ENCODE peak calls at places on chromosomes 12 and 14, in five cellular contexts. I is A673, A is heart left ventricle, Y is tibial nerve, Q is uterus. L is an unnamed sample.
A peak's percentile ranks its signal among the peaks of the same experiment; 100 is the strongest.

GRCh38 chr12:109734219-109735000 is 20.8 kb downstream of the FAM222A start:
- DNase-seq in I (peak; percentile 72), Q (no peak), A (peak; percentile 51), Y (no peak), L (peak; percentile 12)

GRCh38 chr14:63275611-63276010 is 43.1 kb downstream of the GPHB5 start:
- DNase-seq in Y (no peak), Q (no peak), A (no peak), I (no peak), L (no peak)

GRCh38 chr12:50070314-50071060 is 13.1 kb downstream of the ASIC1 start:
- DNase-seq in Q (peak; percentile 86), Y (peak; percentile 67), A (peak; percentile 85), I (peak; percentile 90), L (peak; percentile 48)

GRCh38 chr14:101301011-101301410 is 260.3 kb upstream of the DIO3 start:
- DNase-seq in Y (no peak), A (no peak), I (no peak), Q (no peak), L (no peak)

GRCh38 chr12:121774968-121775474 is 18.5 kb downstream of the RHOF start:
- DNase-seq in A (no peak), I (no peak), Q (no peak), Y (no peak), L (no peak)

GRCh38 chr14:79483472-79483871 is 727.8 kb downstream of the DIO2 start:
- DNase-seq in I (peak; percentile 2), Q (no peak), A (no peak), Y (no peak), L (no peak)

GRCh38 chr12:87152084-87152483 is 877.1 kb downstream of the C12orf50 start:
- DNase-seq in I (no peak), Y (no peak), A (no peak), Q (no peak), L (no peak)

GRCh38 chr14:41418851-41419250 is 187.8 kb upstream of the LRFN5 start:
- DNase-seq in Y (no peak), I (no peak), Q (no peak), A (no peak), L (no peak)

GRCh38 chr14:100535287-100536131 is 51.7 kb downstream of the BEGAIN start:
- DNase-seq in A (peak; percentile 39), Y (peak; percentile 10), Q (peak; percentile 13), I (no peak), L (no peak)

GRCh38 chr12:19704966-19705365 is 265.7 kb downstream of the AEBP2 start:
- DNase-seq in A (no peak), I (no peak), Q (no peak), Y (no peak), L (no peak)

GRCh38 chr14:51828017-51828797 is 32.2 kb upstream of the GNG2 start:
- DNase-seq in I (peak; percentile 74), A (peak; percentile 63), Y (no peak), Q (no peak), L (peak; percentile 47)

GRCh38 chr14:91897121-91897701 is 29.9 kb upstream of the TC2N start:
- DNase-seq in Y (peak; percentile 58), A (no peak), Q (peak; percentile 63), I (peak; percentile 43), L (no peak)

GRCh38 chr12:93894391-93895095 is 217.4 kb downstream of the CRADD start:
- DNase-seq in I (peak; percentile 13), A (peak; percentile 90), Y (peak; percentile 38), Q (peak; percentile 81), L (no peak)

GRCh38 chr12:108635997-108636808 is 2.5 kb upstream of the SELPLG start:
- DNase-seq in Q (no peak), I (no peak), Y (no peak), A (no peak), L (no peak)

GRCh38 chr12:108637631-108638030 is 3.9 kb upstream of the SELPLG start:
- DNase-seq in Y (no peak), A (no peak), Q (no peak), I (no peak), L (no peak)

GRCh38 chr12:108638997-108639822 is 5.5 kb upstream of the SELPLG start:
- DNase-seq in I (no peak), Q (no peak), Y (no peak), A (no peak), L (no peak)

GRCh38 chr12:108637222-108637621 is 3.5 kb upstream of the SELPLG start:
- DNase-seq in A (no peak), I (no peak), Q (no peak), Y (no peak), L (no peak)

DNA sequence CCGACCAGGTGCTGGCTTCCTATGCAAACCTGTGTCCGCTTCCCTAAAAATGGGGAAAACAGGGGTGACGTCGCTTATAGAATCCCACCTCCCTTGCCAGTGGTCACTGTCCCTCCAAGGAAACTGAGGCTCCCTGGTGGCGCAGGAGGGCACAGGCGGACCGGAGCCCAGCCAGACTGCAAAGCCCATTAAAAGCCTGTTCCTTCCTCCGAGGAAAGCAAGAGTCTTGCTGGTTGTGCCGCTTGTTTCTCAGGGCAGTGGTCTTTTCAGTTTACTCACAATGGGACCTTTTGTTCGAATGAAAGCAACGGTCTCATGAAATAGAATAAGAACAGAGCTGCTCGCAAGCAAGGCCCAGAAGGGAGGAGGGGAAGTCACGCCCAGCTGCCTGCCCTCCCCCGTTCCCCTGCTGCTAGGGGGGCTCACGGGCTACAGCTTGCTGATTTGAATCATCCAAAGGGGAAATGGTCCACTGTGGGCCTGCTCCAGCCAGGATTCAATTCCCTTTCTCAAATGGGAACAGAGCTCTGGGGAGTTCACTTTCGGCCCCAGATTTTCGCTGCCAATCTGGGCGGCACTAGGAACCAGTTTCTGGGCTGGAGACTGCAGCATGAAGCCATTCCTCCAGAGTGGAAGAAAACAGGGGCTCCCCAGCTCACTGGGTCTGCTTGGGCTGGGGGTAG is 4.6 kb upstream of the SELPLG start:
- DNase-seq in I (no peak), Q (peak; percentile 53), Y (no peak), A (no peak), L (no peak)
- H3K4me1 ChIP-seq in I (no peaks in the 10 kb centered on the region), Q (peaks cover 5% of the 10 kb centered on the region), Y (no peaks in the 10 kb centered on the region), A (peaks cover 17% of the 10 kb centered on the region), L (peaks cover 39% of the 10 kb centered on the region)

GRCh38 chr12:90281156-90281868 is 572.7 kb upstream of the ATP2B1 start:
- DNase-seq in A (no peak), I (no peak), Q (no peak), Y (no peak), L (no peak)
- H3K4me3 ChIP-seq in A (no peak overlapping the region), I (no peak overlapping the region), Q (no peak overlapping the region), Y (no peak overlapping the region), L (no peak overlapping the region)

GRCh38 chr12:102508052-102508451 is 27.7 kb upstream of the IGF1 start:
- DNase-seq in Y (no peak), I (no peak), A (no peak), Q (no peak), L (no peak)
- H3K4me1 ChIP-seq in Y (no peaks in the 10 kb centered on the region), I (no peaks in the 10 kb centered on the region), A (no peaks in the 10 kb centered on the region), Q (peaks cover 3% of the 10 kb centered on the region), L (no peaks in the 10 kb centered on the region)

GRCh38 chr12:2288471-2288870 is 235.7 kb downstream of the CACNA1C start:
- DNase-seq in Y (no peak), Q (no peak), I (no peak), A (no peak), L (no peak)
- H3K4me3 ChIP-seq in Y (no peak overlapping the region), Q (no peak overlapping the region), I (no peak overlapping the region), A (no peak overlapping the region), L (no peak overlapping the region)

L was measured in CD8-positive, alpha-beta memory T cell.